ENCODE peak calls at places on chromosomes 5 and 9, in seven cellular contexts. G is fibroblast of lung; R is HCEC 1CT; B is germinal center; E is stimulated activated CD8-positive, alpha-beta memory T cell treated with anti-CD3 and anti-CD28 coated beads, Interleukin-2, amount 100 ng/mL, for 1 hour; M is COR-L47; F is body of pancreas. V is an unnamed sample.

GRCh38 chr9:124812401-124813016 is 35.6 kb downstream of the OLFML2A start:
- DNase-seq in R (peak; percentile 81), G (peak; percentile 95), E (no peak), B (no peak), M (no peak), F (no peak), V (peak; percentile 47)

GRCh38 chr9:121277518-121278275 is 9.7 kb downstream of the GSN start:
- DNase-seq in E (no peak), R (peak; percentile 57), G (peak; percentile 51), F (no peak), B (no peak), M (no peak), V (no peak)

GRCh38 chr5:181133610-181134231 is 2.8 kb upstream of the OR2V1 start:
- DNase-seq in R (peak; percentile 84), F (peak; percentile 20), E (no peak), B (no peak), M (no peak), G (peak; percentile 86), V (no peak)

GRCh38 chr5:122661496-122662180 is 113.2 kb upstream of the SNX2 start:
- DNase-seq in F (peak; percentile 8), R (no peak), G (peak; percentile 60), E (no peak), B (no peak), M (no peak), V (no peak)

GRCh38 chr5:143782588-143783386 is 29.2 kb upstream of the HMHB1 start:
- DNase-seq in B (no peak), G (no peak), E (no peak), M (no peak), R (no peak), F (no peak), V (no peak)

GRCh38 chr5:80569961-80570786 is at the start of gene ANKRD34B:
- DNase-seq in E (no peak), R (no peak), M (peak; percentile 59), F (no peak), G (no peak), B (peak; percentile 80), V (peak; percentile 66)

GRCh38 chr5:56848206-56848605 is 32.9 kb downstream of the MAP3K1 start:
- DNase-seq in M (no peak), B (no peak), G (no peak), F (no peak), R (no peak), E (no peak), V (no peak)

GRCh38 chr5:33650911-33651310 is 210.1 kb downstream of the TARS1 start:
- DNase-seq in B (no peak), G (no peak), E (no peak), F (no peak), M (no peak), R (no peak), V (no peak)

GRCh38 chr5:180785794-180786221 is 16.8 kb downstream of the MGAT1 start:
- DNase-seq in F (peak; percentile 47), E (no peak), R (peak; percentile 23), B (no peak), G (peak; percentile 44), M (no peak), V (no peak)

GRCh38 chr9:131660466-131661405 is 79.1 kb downstream of the RAPGEF1 start:
- DNase-seq in B (no peak), M (no peak), G (no peak), F (no peak), E (no peak), R (no peak), V (no peak)

GRCh38 chr5:88660947-88661869 is 221.8 kb downstream of the MEF2C start:
- DNase-seq in F (peak; percentile 50), B (peak; percentile 80), G (peak; percentile 71), E (no peak), M (peak; percentile 94), R (peak; percentile 44), V (peak; percentile 89)

GRCh38 chr9:134396258-134396742 is 70.0 kb downstream of the RXRA start:
- DNase-seq in G (no peak), R (no peak), E (no peak), B (peak; percentile 78), F (no peak), M (no peak), V (peak; percentile 68)

GRCh38 chr9:120109242-120109641 is 470.7 kb downstream of the CDK5RAP2 start:
- DNase-seq in M (peak; percentile 30), G (no peak), E (no peak), B (peak; percentile 12), R (no peak), F (no peak), V (no peak)

GRCh38 chr9:78879324-78880100 is 582.6 kb downstream of the PSAT1 start:
- DNase-seq in F (no peak), M (no peak), E (no peak), R (no peak), G (no peak), B (no peak), V (no peak)

GRCh38 chr9:1536522-1537170 is 478.5 kb upstream of the SMARCA2 start:
- DNase-seq in M (no peak), G (no peak), F (no peak), E (no peak), B (no peak), R (no peak), V (peak; percentile 17)

GRCh38 chr5:78907255-78907886 is 77.7 kb downstream of the ARSB start:
- DNase-seq in M (no peak), R (peak; percentile 93), G (peak; percentile 96), B (no peak), E (no peak), F (peak; percentile 33), V (peak; percentile 13)

GRCh38 chr9:83509372-83509771 is 28.8 kb downstream of the FRMD3 start:
- DNase-seq in M (no peak), B (no peak), F (no peak), E (no peak), G (no peak), R (no peak), V (no peak)

GRCh38 chr5:1494780-1495524 is 28.8 kb downstream of the LPCAT1 start:
- DNase-seq in G (no peak), B (no peak), R (no peak), M (no peak), E (peak; percentile 21), F (peak; percentile 53), V (no peak)

GRCh38 chr5:148915224-148915803 is 88.9 kb downstream of the ADRB2 start:
- DNase-seq in G (no peak), F (no peak), E (no peak), M (no peak), R (no peak), B (no peak), V (no peak)

GRCh38 chr9:112569186-112569585 is 82.6 kb downstream of the KIAA1958 start:
- DNase-seq in G (peak; percentile 84), B (no peak), E (no peak), R (peak; percentile 51), F (no peak), M (no peak), V (no peak)

GRCh38 chr9:131839281-131840084 is 99.6 kb upstream of the RAPGEF1 start:
- DNase-seq in R (peak; percentile 61), F (no peak), M (no peak), E (peak; percentile 23), B (no peak), G (peak; percentile 51), V (no peak)